ENCODE peak calls at places on chromosomes 6 and 20, in four cellular contexts. One of them, this sample, is unnamed.
A peak's percentile ranks its signal among the peaks of the same experiment; 100 is the strongest.

GRCh38 chr6:130742282-130742681 is 84.9 kb upstream of the SMLR1 start:
- DNase-seq in vagina: no peak
- DNase-seq in fibroblast of lung: peak; percentile 54
- DNase-seq in AG10803: peak; percentile 17
- DNase-seq in this sample: no peak

GRCh38 chr6:93749191-93749590 is 329.8 kb upstream of the EPHA7 start:
- DNase-seq in fibroblast of lung: peak; percentile 6
- DNase-seq in vagina: no peak
- DNase-seq in AG10803: no peak
- DNase-seq in this sample: no peak

GRCh38 chr6:124056884-124057283 is 253.2 kb downstream of the NKAIN2 start:
- DNase-seq in AG10803: no peak
- DNase-seq in fibroblast of lung: no peak
- DNase-seq in vagina: no peak
- DNase-seq in this sample: no peak

GRCh38 chr20:47205577-47206123 is 150.8 kb downstream of the ZMYND8 start:
- DNase-seq in AG10803: peak; percentile 76
- DNase-seq in fibroblast of lung: peak; percentile 78
- DNase-seq in vagina: no peak
- DNase-seq in this sample: peak; percentile 70

GRCh38 chr6:2196079-2196679 is 49.2 kb downstream of the GMDS start:
- DNase-seq in fibroblast of lung: peak; percentile 40
- DNase-seq in AG10803: peak; percentile 59
- DNase-seq in vagina: no peak
- DNase-seq in this sample: peak; percentile 68

GRCh38 chr20:7851031-7851490 is 89.2 kb downstream of the HAO1 start:
- DNase-seq in AG10803: peak; percentile 26
- DNase-seq in fibroblast of lung: peak; percentile 51
- DNase-seq in vagina: no peak
- DNase-seq in this sample: peak; percentile 87

GRCh38 chr6:90790696-90791095 is 203.8 kb upstream of the MAP3K7 start:
- DNase-seq in vagina: no peak
- DNase-seq in fibroblast of lung: peak; percentile 45
- DNase-seq in AG10803: peak; percentile 74
- DNase-seq in this sample: peak; percentile 83

GRCh38 chr20:36209921-36210320 is 26.4 kb upstream of the AAR2 start:
- DNase-seq in AG10803: no peak
- DNase-seq in fibroblast of lung: no peak
- DNase-seq in vagina: no peak
- DNase-seq in this sample: no peak

GRCh38 chr6:148508401-148509151 is 165.9 kb downstream of the SASH1 start:
- DNase-seq in AG10803: peak; percentile 91
- DNase-seq in fibroblast of lung: peak; percentile 87
- DNase-seq in vagina: no peak
- DNase-seq in this sample: peak; percentile 49

GRCh38 chr6:56708810-56709597 is 66.3 kb upstream of the DST start:
- DNase-seq in vagina: no peak
- DNase-seq in fibroblast of lung: peak; percentile 79
- DNase-seq in AG10803: peak; percentile 85
- DNase-seq in this sample: peak; percentile 61

GRCh38 chr6:77620290-77620882 is 32.5 kb upstream of the MEI4 start:
- DNase-seq in fibroblast of lung: no peak
- DNase-seq in vagina: no peak
- DNase-seq in AG10803: no peak
- DNase-seq in this sample: peak; percentile 53

GRCh38 chr6:30885481-30885998 is 1.2 kb downstream of the DDR1 start:
- DNase-seq in AG10803: peak; percentile 21
- DNase-seq in fibroblast of lung: peak; percentile 32
- DNase-seq in vagina: no peak
- DNase-seq in this sample: peak; percentile 78

GRCh38 chr6:29992792-29993191 is 50.5 kb downstream of the HLA-A start:
- DNase-seq in vagina: peak; percentile 84
- DNase-seq in fibroblast of lung: peak; percentile 19
- DNase-seq in AG10803: peak; percentile 36
- DNase-seq in this sample: peak; percentile 91

GRCh38 chr6:20833881-20834515 is 299.7 kb downstream of the CDKAL1 start:
- DNase-seq in fibroblast of lung: no peak
- DNase-seq in vagina: no peak
- DNase-seq in AG10803: no peak
- DNase-seq in this sample: peak; percentile 7

GRCh38 chr6:7770111-7770510 is 44.2 kb downstream of the BMP6 start:
- DNase-seq in AG10803: peak; percentile 65
- DNase-seq in vagina: no peak
- DNase-seq in fibroblast of lung: peak; percentile 84
- DNase-seq in this sample: no peak

GRCh38 chr6:69019832-69020231 is 384.8 kb downstream of the ADGRB3 start:
- DNase-seq in fibroblast of lung: peak; percentile 66
- DNase-seq in vagina: no peak
- DNase-seq in AG10803: peak; percentile 31
- DNase-seq in this sample: no peak

GRCh38 chr6:39927159-39927558 is 7.1 kb downstream of the MOCS1 start:
- DNase-seq in AG10803: no peak
- DNase-seq in fibroblast of lung: peak; percentile 63
- DNase-seq in vagina: no peak
- DNase-seq in this sample: peak; percentile 20

GRCh38 chr20:38179846-38180245 is 14.8 kb upstream of the TGM2 start:
- DNase-seq in vagina: no peak
- DNase-seq in fibroblast of lung: no peak
- DNase-seq in AG10803: no peak
- DNase-seq in this sample: no peak

GRCh38 chr6:11188161-11188915 is 44.1 kb downstream of the NEDD9 start:
- DNase-seq in fibroblast of lung: no peak
- DNase-seq in vagina: no peak
- DNase-seq in AG10803: no peak
- DNase-seq in this sample: peak; percentile 72

GRCh38 chr6:41306187-41306854 is 19.8 kb upstream of the TREM1 start:
- DNase-seq in vagina: no peak
- DNase-seq in fibroblast of lung: peak; percentile 31
- DNase-seq in AG10803: peak; percentile 29
- DNase-seq in this sample: peak; percentile 71

GRCh38 chr6:7579850-7580249 is 10.1 kb upstream of the SNRNP48 start:
- DNase-seq in fibroblast of lung: no peak
- DNase-seq in vagina: no peak
- DNase-seq in AG10803: no peak
- DNase-seq in this sample: peak; percentile 16

GRCh38 chr6:163860194-163861081 is 445.9 kb downstream of the QKI start:
- DNase-seq in AG10803: peak; percentile 63
- DNase-seq in vagina: no peak
- DNase-seq in fibroblast of lung: peak; percentile 77
- DNase-seq in this sample: no peak

GRCh38 chr6:155693573-155694428 is 238.2 kb upstream of the NOX3 start:
- DNase-seq in AG10803: no peak
- DNase-seq in fibroblast of lung: no peak
- DNase-seq in vagina: no peak
- DNase-seq in this sample: no peak

GRCh38 chr20:5714261-5715041 is 35.8 kb upstream of the SHLD1 start:
- DNase-seq in vagina: no peak
- DNase-seq in AG10803: no peak
- DNase-seq in fibroblast of lung: no peak
- DNase-seq in this sample: no peak

GRCh38 chr20:62614085-62614960 is 28.0 kb upstream of the SLCO4A1 start:
- DNase-seq in AG10803: no peak
- DNase-seq in fibroblast of lung: no peak
- DNase-seq in vagina: no peak
- DNase-seq in this sample: no peak

GRCh38 chr6:37982320-37982719 is 162.8 kb downstream of the ZFAND3 start:
- DNase-seq in fibroblast of lung: no peak
- DNase-seq in vagina: no peak
- DNase-seq in AG10803: no peak
- DNase-seq in this sample: no peak

GRCh38 chr6:84093405-84094049 is 60.0 kb downstream of the MRAP2 start:
- DNase-seq in vagina: no peak
- DNase-seq in AG10803: no peak
- DNase-seq in fibroblast of lung: no peak
- DNase-seq in this sample: peak; percentile 42

GRCh38 chr20:22577515-22578220 is 6.7 kb downstream of the FOXA2 start:
- DNase-seq in vagina: no peak
- DNase-seq in fibroblast of lung: no peak
- DNase-seq in AG10803: no peak
- DNase-seq in this sample: no peak

GRCh38 chr20:60101201-60101893 is 143.1 kb downstream of the CDH26 start:
- DNase-seq in fibroblast of lung: no peak
- DNase-seq in vagina: no peak
- DNase-seq in AG10803: no peak
- DNase-seq in this sample: no peak

GRCh38 chr6:110971458-110971857 is 10.4 kb upstream of the RPF2 start:
- DNase-seq in vagina: no peak
- DNase-seq in fibroblast of lung: no peak
- DNase-seq in AG10803: no peak
- DNase-seq in this sample: peak; percentile 73

GRCh38 chr6:110561708-110562107 is 85.3 kb upstream of the SLC22A16 start:
- DNase-seq in vagina: no peak
- DNase-seq in AG10803: no peak
- DNase-seq in fibroblast of lung: no peak
- DNase-seq in this sample: no peak

GRCh38 chr20:45801851-45802250 is 10.1 kb downstream of the DNTTIP1 start:
- DNase-seq in AG10803: no peak
- DNase-seq in fibroblast of lung: no peak
- DNase-seq in vagina: no peak
- DNase-seq in this sample: no peak

GRCh38 chr20:45791668-45792512 is at the start of the genes DNTTIP1 and WFDC3:
- DNase-seq in fibroblast of lung: peak; percentile 89
- DNase-seq in vagina: no peak
- DNase-seq in AG10803: peak; percentile 88
- DNase-seq in this sample: peak; percentile 89

GRCh38 chr20:45792513-45793118 is 862 bp downstream of the DNTTIP1 start:
- DNase-seq in vagina: no peak
- DNase-seq in fibroblast of lung: no peak
- DNase-seq in AG10803: no peak
- DNase-seq in this sample: no peak

GRCh38 chr20:45798935-45799642 is 7.3 kb downstream of the DNTTIP1 start:
- DNase-seq in fibroblast of lung: no peak
- DNase-seq in vagina: no peak
- DNase-seq in AG10803: peak; percentile 53
- DNase-seq in this sample: peak; percentile 67

DNA sequence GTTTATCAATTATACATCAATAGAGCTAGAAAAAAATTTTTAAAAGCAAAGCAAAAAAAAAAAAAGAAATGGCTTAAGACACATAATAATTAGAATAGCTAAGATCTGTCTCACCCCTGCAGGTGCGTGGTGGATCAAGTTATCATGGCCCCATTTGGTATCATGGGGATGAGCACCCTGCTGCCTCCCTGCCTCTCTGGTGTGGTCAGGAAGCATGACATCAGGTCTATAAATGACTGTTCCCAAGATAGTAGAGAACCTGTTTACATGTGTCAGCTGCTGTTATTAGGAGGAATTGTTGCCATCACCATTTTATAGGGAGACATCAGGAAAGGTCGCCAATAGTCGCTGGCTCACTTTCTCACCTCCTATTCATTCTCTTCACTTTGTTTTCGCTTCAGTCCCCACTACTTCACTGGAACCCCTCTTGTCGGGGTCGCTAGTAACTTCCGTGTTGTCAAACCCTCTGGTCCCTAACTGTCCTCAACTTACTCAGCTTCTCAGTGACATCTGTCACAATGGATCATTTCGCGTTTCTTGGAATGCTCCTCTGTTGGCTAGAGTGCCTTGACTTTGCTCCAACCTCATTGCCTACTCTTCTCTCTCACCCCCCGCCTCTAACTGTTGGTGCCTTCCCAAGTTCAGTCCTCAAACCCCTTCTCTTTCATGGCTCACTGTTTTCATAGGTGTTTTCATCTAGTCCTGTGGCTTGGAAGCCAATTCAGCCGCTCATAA is 4.7 kb downstream of the DNTTIP1 start:
- DNase-seq in fibroblast of lung: no peak
- DNase-seq in AG10803: no peak
- DNase-seq in vagina: no peak
- DNase-seq in this sample: no peak
- H3K4me3 ChIP-seq in fibroblast of lung: no peak overlapping the region
- H3K4me3 ChIP-seq in AG10803: no peak overlapping the region
- H3K4me3 ChIP-seq in vagina: no peak overlapping the region
- H3K4me3 ChIP-seq in this sample: no peak overlapping the region

DNA sequence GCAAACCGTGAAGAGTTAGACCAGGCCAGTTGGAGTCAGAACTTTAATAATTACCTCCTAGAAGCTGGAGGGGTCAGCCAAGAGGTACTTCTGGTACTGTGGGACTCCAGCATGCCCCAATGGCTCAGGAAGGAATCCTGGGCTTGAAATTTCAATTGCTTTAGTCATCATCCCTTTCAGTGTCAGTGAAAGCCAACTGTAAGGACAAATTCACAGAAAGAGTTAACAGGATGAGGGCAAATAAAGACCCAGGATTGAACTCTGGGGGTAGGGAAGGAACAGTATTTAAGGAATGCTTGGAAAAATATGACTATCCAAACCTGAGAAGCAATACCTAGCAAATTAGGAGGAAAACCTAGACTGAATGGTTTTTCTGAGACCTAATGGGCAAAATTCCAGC is 735.1 kb upstream of the MARCKS start:
- DNase-seq in vagina: no peak
- DNase-seq in fibroblast of lung: peak; percentile 99
- DNase-seq in AG10803: peak; percentile 93
- DNase-seq in this sample: peak; percentile 73
- TF ChIP-seq CTCF in vagina: no peak
- TF ChIP-seq CTCF in fibroblast of lung: no peak
- TF ChIP-seq CTCF in AG10803: peak; percentile 56
- TF ChIP-seq CTCF in this sample: peak; percentile 8

GRCh38 chr6:395432-396125 is 4.0 kb downstream of the IRF4 start:
- DNase-seq in fibroblast of lung: no peak
- DNase-seq in AG10803: no peak
- DNase-seq in vagina: peak; percentile 40
- DNase-seq in this sample: no peak

GRCh38 chr6:398065-398464 is 6.5 kb downstream of the IRF4 start:
- DNase-seq in fibroblast of lung: no peak
- DNase-seq in vagina: no peak
- DNase-seq in AG10803: no peak
- DNase-seq in this sample: no peak

GRCh38 chr6:397604-398003 is 6.1 kb downstream of the IRF4 start:
- DNase-seq in fibroblast of lung: no peak
- DNase-seq in AG10803: no peak
- DNase-seq in vagina: peak; percentile 49
- DNase-seq in this sample: no peak

GRCh38 chr6:396126-396520 is 4.6 kb downstream of the IRF4 start:
- DNase-seq in vagina: no peak
- DNase-seq in fibroblast of lung: no peak
- DNase-seq in AG10803: no peak
- DNase-seq in this sample: no peak

GRCh38 chr6:397056-397455 is 5.5 kb downstream of the IRF4 start:
- DNase-seq in vagina: peak; percentile 93
- DNase-seq in AG10803: no peak
- DNase-seq in fibroblast of lung: no peak
- DNase-seq in this sample: no peak
- H3K4me3 ChIP-seq in vagina: no peak overlapping the region
- H3K4me3 ChIP-seq in AG10803: no peak overlapping the region
- H3K4me3 ChIP-seq in fibroblast of lung: no peak overlapping the region
- H3K4me3 ChIP-seq in this sample: no peak overlapping the region

DNA sequence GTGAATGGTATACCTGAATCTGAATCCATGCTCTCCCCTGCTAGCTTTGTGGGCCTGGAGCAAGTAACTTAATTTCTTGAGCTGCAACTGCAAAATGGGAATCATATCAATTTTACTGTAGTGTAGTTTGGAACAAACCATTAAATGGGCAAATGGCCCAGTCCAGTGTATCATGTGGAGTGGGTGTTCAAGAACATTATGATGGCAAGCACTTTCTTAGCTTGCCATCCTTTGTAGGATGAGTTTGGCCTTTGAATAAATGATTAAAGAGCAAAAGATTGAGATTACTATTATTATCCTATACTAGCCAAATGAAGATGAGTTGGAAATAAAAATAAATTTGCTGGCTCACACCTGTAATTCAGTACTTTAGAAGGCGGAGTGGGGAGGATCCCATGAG is 120.4 kb downstream of the SESN1 start:
- DNase-seq in fibroblast of lung: no peak
- DNase-seq in vagina: no peak
- DNase-seq in AG10803: no peak
- DNase-seq in this sample: no peak
- TF ChIP-seq CTCF in fibroblast of lung: no peak
- TF ChIP-seq CTCF in vagina: no peak
- TF ChIP-seq CTCF in AG10803: no peak
- TF ChIP-seq CTCF in this sample: no peak